ENCODE peak calls at places on chromosomes 7 and 10, in five cellular contexts. One of them, this sample, is unnamed.

GRCh38 chr7:106485919-106486318 is 175.0 kb downstream of the CCDC71L start:
- DNase-seq in caudate nucleus: no peak
- DNase-seq in IMR-90: no peak
- DNase-seq in CD4-positive, alpha-beta T cell: no peak
- DNase-seq in stimulated activated CD4-positive, alpha-beta T cell treated with anti-CD3 and anti-CD28 coated beads, Interleukin-1b, Interleukin-23, amount 100 ng/mL, for 1 hour: no peak
- DNase-seq in this sample: no peak

GRCh38 chr7:73866446-73866767 is 5.4 kb downstream of the TMEM270 start:
- DNase-seq in stimulated activated CD4-positive, alpha-beta T cell treated with anti-CD3 and anti-CD28 coated beads, Interleukin-1b, Interleukin-23, amount 100 ng/mL, for 1 hour: no peak
- DNase-seq in caudate nucleus: no peak
- DNase-seq in CD4-positive, alpha-beta T cell: no peak
- DNase-seq in IMR-90: no peak
- DNase-seq in this sample: no peak

GRCh38 chr7:25790261-25790660 is 361.7 kb upstream of the NFE2L3 start:
- DNase-seq in caudate nucleus: no peak
- DNase-seq in stimulated activated CD4-positive, alpha-beta T cell treated with anti-CD3 and anti-CD28 coated beads, Interleukin-1b, Interleukin-23, amount 100 ng/mL, for 1 hour: no peak
- DNase-seq in CD4-positive, alpha-beta T cell: no peak
- DNase-seq in IMR-90: no peak
- DNase-seq in this sample: no peak

GRCh38 chr10:64093304-64093703 is 572.1 kb downstream of the REEP3 start:
- DNase-seq in IMR-90: no peak
- DNase-seq in stimulated activated CD4-positive, alpha-beta T cell treated with anti-CD3 and anti-CD28 coated beads, Interleukin-1b, Interleukin-23, amount 100 ng/mL, for 1 hour: no peak
- DNase-seq in CD4-positive, alpha-beta T cell: no peak
- DNase-seq in caudate nucleus: no peak
- DNase-seq in this sample: no peak

GRCh38 chr7:102230593-102230992 is 56.1 kb upstream of the SH2B2 start:
- DNase-seq in stimulated activated CD4-positive, alpha-beta T cell treated with anti-CD3 and anti-CD28 coated beads, Interleukin-1b, Interleukin-23, amount 100 ng/mL, for 1 hour: no peak
- DNase-seq in IMR-90: peak
- DNase-seq in CD4-positive, alpha-beta T cell: no peak
- DNase-seq in caudate nucleus: no peak
- DNase-seq in this sample: no peak

GRCh38 chr7:69018200-69018599 is 580.1 kb upstream of the AUTS2 start:
- DNase-seq in CD4-positive, alpha-beta T cell: no peak
- DNase-seq in stimulated activated CD4-positive, alpha-beta T cell treated with anti-CD3 and anti-CD28 coated beads, Interleukin-1b, Interleukin-23, amount 100 ng/mL, for 1 hour: no peak
- DNase-seq in caudate nucleus: no peak
- DNase-seq in IMR-90: no peak
- DNase-seq in this sample: no peak

GRCh38 chr10:115844592-115844991 is 428.4 kb downstream of the GFRA1 start:
- DNase-seq in stimulated activated CD4-positive, alpha-beta T cell treated with anti-CD3 and anti-CD28 coated beads, Interleukin-1b, Interleukin-23, amount 100 ng/mL, for 1 hour: no peak
- DNase-seq in caudate nucleus: no peak
- DNase-seq in CD4-positive, alpha-beta T cell: no peak
- DNase-seq in IMR-90: no peak
- DNase-seq in this sample: no peak

GRCh38 chr7:53996856-53997255 is 545.3 kb upstream of the VSTM2A start:
- DNase-seq in CD4-positive, alpha-beta T cell: no peak
- DNase-seq in IMR-90: no peak
- DNase-seq in caudate nucleus: no peak
- DNase-seq in stimulated activated CD4-positive, alpha-beta T cell treated with anti-CD3 and anti-CD28 coated beads, Interleukin-1b, Interleukin-23, amount 100 ng/mL, for 1 hour: no peak
- DNase-seq in this sample: no peak

GRCh38 chr10:70368774-70369482 is 13.5 kb downstream of the LRRC20 start:
- DNase-seq in IMR-90: no peak
- DNase-seq in caudate nucleus: no peak
- DNase-seq in stimulated activated CD4-positive, alpha-beta T cell treated with anti-CD3 and anti-CD28 coated beads, Interleukin-1b, Interleukin-23, amount 100 ng/mL, for 1 hour: no peak
- DNase-seq in CD4-positive, alpha-beta T cell: no peak
- DNase-seq in this sample: no peak

GRCh38 chr10:117313641-117314040 is 61.6 kb downstream of the PDZD8 start:
- DNase-seq in caudate nucleus: no peak
- DNase-seq in CD4-positive, alpha-beta T cell: no peak
- DNase-seq in stimulated activated CD4-positive, alpha-beta T cell treated with anti-CD3 and anti-CD28 coated beads, Interleukin-1b, Interleukin-23, amount 100 ng/mL, for 1 hour: no peak
- DNase-seq in IMR-90: no peak
- DNase-seq in this sample: no peak

GRCh38 chr7:133021196-133021595 is 60.7 kb downstream of the CHCHD3 start:
- DNase-seq in IMR-90: no peak
- DNase-seq in stimulated activated CD4-positive, alpha-beta T cell treated with anti-CD3 and anti-CD28 coated beads, Interleukin-1b, Interleukin-23, amount 100 ng/mL, for 1 hour: no peak
- DNase-seq in CD4-positive, alpha-beta T cell: no peak
- DNase-seq in caudate nucleus: no peak
- DNase-seq in this sample: no peak

GRCh38 chr7:43353902-43354301 is 229.0 kb upstream of the STK17A start:
- DNase-seq in caudate nucleus: no peak
- DNase-seq in CD4-positive, alpha-beta T cell: no peak
- DNase-seq in IMR-90: no peak
- DNase-seq in stimulated activated CD4-positive, alpha-beta T cell treated with anti-CD3 and anti-CD28 coated beads, Interleukin-1b, Interleukin-23, amount 100 ng/mL, for 1 hour: no peak
- DNase-seq in this sample: no peak

GRCh38 chr10:71725998-71726672 is 6.6 kb upstream of the C10orf105 start:
- DNase-seq in stimulated activated CD4-positive, alpha-beta T cell treated with anti-CD3 and anti-CD28 coated beads, Interleukin-1b, Interleukin-23, amount 100 ng/mL, for 1 hour: no peak
- DNase-seq in CD4-positive, alpha-beta T cell: peak
- DNase-seq in caudate nucleus: no peak
- DNase-seq in IMR-90: peak
- DNase-seq in this sample: peak

GRCh38 chr10:77618117-77618516 is 19.5 kb downstream of the KCNMA1 start:
- DNase-seq in stimulated activated CD4-positive, alpha-beta T cell treated with anti-CD3 and anti-CD28 coated beads, Interleukin-1b, Interleukin-23, amount 100 ng/mL, for 1 hour: no peak
- DNase-seq in caudate nucleus: no peak
- DNase-seq in IMR-90: peak
- DNase-seq in CD4-positive, alpha-beta T cell: no peak
- DNase-seq in this sample: no peak